ENCODE peak calls at places on chromosome 22, in six cellular contexts. One of them, this sample, is unnamed.

GRCh38 chr22:36395922-36396321 is 8.2 kb upstream of the MYH9 start:
- DNase-seq in psoas muscle: no peak
- DNase-seq in brain microvascular endothelial cell: peak
- DNase-seq in fibroblast of lung: peak
- DNase-seq in AG04449: no peak
- DNase-seq in suprapubic skin: no peak
- DNase-seq in this sample: no peak

GRCh38 chr22:38070250-38070921 is 13.2 kb downstream of the PICK1 start:
- DNase-seq in psoas muscle: peak
- DNase-seq in brain microvascular endothelial cell: no peak
- DNase-seq in fibroblast of lung: no peak
- DNase-seq in AG04449: no peak
- DNase-seq in suprapubic skin: no peak
- DNase-seq in this sample: no peak

GRCh38 chr22:49191506-49191980 is 636.1 kb downstream of the BRD1 start:
- DNase-seq in psoas muscle: no peak
- DNase-seq in brain microvascular endothelial cell: no peak
- DNase-seq in fibroblast of lung: no peak
- DNase-seq in AG04449: no peak
- DNase-seq in suprapubic skin: no peak
- DNase-seq in this sample: no peak

GRCh38 chr22:23057331-23057730 is 13.0 kb upstream of the GNAZ start:
- DNase-seq in psoas muscle: no peak
- DNase-seq in brain microvascular endothelial cell: no peak
- DNase-seq in fibroblast of lung: no peak
- DNase-seq in AG04449: no peak
- DNase-seq in suprapubic skin: no peak
- DNase-seq in this sample: no peak

GRCh38 chr22:42768385-42769035 is 47.8 kb upstream of the A4GALT start:
- DNase-seq in psoas muscle: no peak
- DNase-seq in brain microvascular endothelial cell: no peak
- DNase-seq in fibroblast of lung: no peak
- DNase-seq in AG04449: no peak
- DNase-seq in suprapubic skin: no peak
- DNase-seq in this sample: no peak

GRCh38 chr22:37462983-37463382 is 23.2 kb downstream of the MFNG start:
- DNase-seq in psoas muscle: no peak
- DNase-seq in brain microvascular endothelial cell: no peak
- DNase-seq in fibroblast of lung: no peak
- DNase-seq in AG04449: no peak
- DNase-seq in suprapubic skin: no peak
- DNase-seq in this sample: peak

GRCh38 chr22:22461583-22461982 is 47.0 kb downstream of the ZNF280B start:
- DNase-seq in psoas muscle: no peak
- DNase-seq in brain microvascular endothelial cell: no peak
- DNase-seq in fibroblast of lung: no peak
- DNase-seq in AG04449: no peak
- DNase-seq in suprapubic skin: no peak
- DNase-seq in this sample: no peak

GRCh38 chr22:17570851-17571631 is 7.7 kb downstream of the SLC25A18 start:
- DNase-seq in psoas muscle: peak
- DNase-seq in brain microvascular endothelial cell: peak
- DNase-seq in fibroblast of lung: peak
- DNase-seq in AG04449: no peak
- DNase-seq in suprapubic skin: peak
- DNase-seq in this sample: peak

GRCh38 chr22:47030881-47031627 is 268.6 kb downstream of the TBC1D22A start:
- DNase-seq in psoas muscle: no peak
- DNase-seq in brain microvascular endothelial cell: no peak
- DNase-seq in fibroblast of lung: no peak
- DNase-seq in AG04449: no peak
- DNase-seq in suprapubic skin: peak
- DNase-seq in this sample: peak

GRCh38 chr22:36658900-36659299 is 44.7 kb downstream of the CACNG2 start:
- DNase-seq in psoas muscle: no peak
- DNase-seq in brain microvascular endothelial cell: no peak
- DNase-seq in fibroblast of lung: peak
- DNase-seq in AG04449: no peak
- DNase-seq in suprapubic skin: no peak
- DNase-seq in this sample: peak

GRCh38 chr22:48954781-48955311 is 872.8 kb downstream of the BRD1 start:
- DNase-seq in psoas muscle: no peak
- DNase-seq in brain microvascular endothelial cell: no peak
- DNase-seq in fibroblast of lung: no peak
- DNase-seq in AG04449: no peak
- DNase-seq in suprapubic skin: peak
- DNase-seq in this sample: no peak

GRCh38 chr22:50361222-50361621 is 18.1 kb downstream of the PPP6R2 start:
- DNase-seq in psoas muscle: no peak
- DNase-seq in brain microvascular endothelial cell: no peak
- DNase-seq in fibroblast of lung: no peak
- DNase-seq in AG04449: no peak
- DNase-seq in suprapubic skin: no peak
- DNase-seq in this sample: no peak

GRCh38 chr22:38973289-38974169 is 8.6 kb upstream of the APOBEC3B start:
- DNase-seq in psoas muscle: no peak
- DNase-seq in brain microvascular endothelial cell: no peak
- DNase-seq in fibroblast of lung: peak
- DNase-seq in AG04449: no peak
- DNase-seq in suprapubic skin: no peak
- DNase-seq in this sample: peak

GRCh38 chr22:50490531-50491308 is 4.1 kb downstream of the MIOX start:
- DNase-seq in psoas muscle: no peak
- DNase-seq in brain microvascular endothelial cell: no peak
- DNase-seq in fibroblast of lung: no peak
- DNase-seq in AG04449: no peak
- DNase-seq in suprapubic skin: no peak
- DNase-seq in this sample: no peak

GRCh38 chr22:49966716-49967332 is 6.3 kb downstream of the PIM3 start:
- DNase-seq in psoas muscle: peak
- DNase-seq in brain microvascular endothelial cell: no peak
- DNase-seq in fibroblast of lung: no peak
- DNase-seq in AG04449: no peak
- DNase-seq in suprapubic skin: peak
- DNase-seq in this sample: peak

GRCh38 chr22:28883917-28884753 is 763 bp downstream of the ZNRF3 start:
- DNase-seq in psoas muscle: peak
- DNase-seq in brain microvascular endothelial cell: peak
- DNase-seq in fibroblast of lung: peak
- DNase-seq in AG04449: no peak
- DNase-seq in suprapubic skin: peak
- DNase-seq in this sample: peak

GRCh38 chr22:17152971-17153370 is 6.1 kb downstream of the HDHD5 start:
- DNase-seq in psoas muscle: no peak
- DNase-seq in brain microvascular endothelial cell: no peak
- DNase-seq in fibroblast of lung: no peak
- DNase-seq in AG04449: no peak
- DNase-seq in suprapubic skin: no peak
- DNase-seq in this sample: no peak

GRCh38 chr22:49942565-49943404 is 17.8 kb upstream of the PIM3 start:
- DNase-seq in psoas muscle: no peak
- DNase-seq in brain microvascular endothelial cell: no peak
- DNase-seq in fibroblast of lung: no peak
- DNase-seq in AG04449: no peak
- DNase-seq in suprapubic skin: no peak
- DNase-seq in this sample: no peak

GRCh38 chr22:39090426-39091064 is 6.5 kb upstream of the APOBEC3H start:
- DNase-seq in psoas muscle: peak
- DNase-seq in brain microvascular endothelial cell: no peak
- DNase-seq in fibroblast of lung: no peak
- DNase-seq in AG04449: no peak
- DNase-seq in suprapubic skin: no peak
- DNase-seq in this sample: no peak

GRCh38 chr22:47032091-47032943 is 269.9 kb downstream of the TBC1D22A start:
- DNase-seq in psoas muscle: peak
- DNase-seq in brain microvascular endothelial cell: no peak
- DNase-seq in fibroblast of lung: no peak
- DNase-seq in AG04449: no peak
- DNase-seq in suprapubic skin: peak
- DNase-seq in this sample: no peak

GRCh38 chr22:39568278-39568981 is 2.1 kb upstream of the CACNA1I start:
- DNase-seq in psoas muscle: no peak
- DNase-seq in brain microvascular endothelial cell: no peak
- DNase-seq in fibroblast of lung: no peak
- DNase-seq in AG04449: no peak
- DNase-seq in suprapubic skin: no peak
- DNase-seq in this sample: no peak

GRCh38 chr22:42688241-42688913 is 32.3 kb downstream of the A4GALT start:
- DNase-seq in psoas muscle: peak
- DNase-seq in brain microvascular endothelial cell: peak
- DNase-seq in fibroblast of lung: peak
- DNase-seq in AG04449: peak
- DNase-seq in suprapubic skin: peak
- DNase-seq in this sample: peak

GRCh38 chr22:37207981-37208380 is 4.3 kb downstream of the SSTR3 start:
- DNase-seq in psoas muscle: no peak
- DNase-seq in brain microvascular endothelial cell: no peak
- DNase-seq in fibroblast of lung: no peak
- DNase-seq in AG04449: no peak
- DNase-seq in suprapubic skin: peak
- DNase-seq in this sample: no peak

GRCh38 chr22:47854680-47855079 is 1092.2 kb downstream of the TBC1D22A start:
- DNase-seq in psoas muscle: no peak
- DNase-seq in brain microvascular endothelial cell: no peak
- DNase-seq in fibroblast of lung: no peak
- DNase-seq in AG04449: no peak
- DNase-seq in suprapubic skin: no peak
- DNase-seq in this sample: no peak

GRCh38 chr22:43370045-43370444 is 26.9 kb upstream of the SCUBE1 start:
- DNase-seq in psoas muscle: no peak
- DNase-seq in brain microvascular endothelial cell: no peak
- DNase-seq in fibroblast of lung: no peak
- DNase-seq in AG04449: no peak
- DNase-seq in suprapubic skin: peak
- DNase-seq in this sample: no peak

GRCh38 chr22:46813816-46814597 is 51.6 kb downstream of the TBC1D22A start:
- DNase-seq in psoas muscle: no peak
- DNase-seq in brain microvascular endothelial cell: peak
- DNase-seq in fibroblast of lung: peak
- DNase-seq in AG04449: no peak
- DNase-seq in suprapubic skin: no peak
- DNase-seq in this sample: peak

GRCh38 chr22:50544078-50544745 is 1.5 kb upstream of the KLHDC7B start:
- DNase-seq in psoas muscle: peak
- DNase-seq in brain microvascular endothelial cell: peak
- DNase-seq in fibroblast of lung: peak
- DNase-seq in AG04449: no peak
- DNase-seq in suprapubic skin: peak
- DNase-seq in this sample: peak

GRCh38 chr22:39658367-39658766 is 87.8 kb downstream of the CACNA1I start:
- DNase-seq in psoas muscle: no peak
- DNase-seq in brain microvascular endothelial cell: no peak
- DNase-seq in fibroblast of lung: no peak
- DNase-seq in AG04449: no peak
- DNase-seq in suprapubic skin: no peak
- DNase-seq in this sample: no peak

GRCh38 chr22:36726007-36726380 is 22.4 kb upstream of the CACNG2 start:
- DNase-seq in psoas muscle: no peak
- DNase-seq in brain microvascular endothelial cell: no peak
- DNase-seq in fibroblast of lung: no peak
- DNase-seq in AG04449: no peak
- DNase-seq in suprapubic skin: no peak
- DNase-seq in this sample: no peak

GRCh38 chr22:31241200-31241599 is 29.1 kb downstream of the LIMK2 start:
- DNase-seq in psoas muscle: no peak
- DNase-seq in brain microvascular endothelial cell: peak
- DNase-seq in fibroblast of lung: peak
- DNase-seq in AG04449: no peak
- DNase-seq in suprapubic skin: no peak
- DNase-seq in this sample: no peak
- H3K4me3 ChIP-seq in psoas muscle: no peak
- H3K4me3 ChIP-seq in brain microvascular endothelial cell: no peak
- H3K4me3 ChIP-seq in fibroblast of lung: no peak
- H3K4me3 ChIP-seq in AG04449: no peak
- H3K4me3 ChIP-seq in suprapubic skin: no peak
- H3K4me3 ChIP-seq in this sample: no peak

DNA sequence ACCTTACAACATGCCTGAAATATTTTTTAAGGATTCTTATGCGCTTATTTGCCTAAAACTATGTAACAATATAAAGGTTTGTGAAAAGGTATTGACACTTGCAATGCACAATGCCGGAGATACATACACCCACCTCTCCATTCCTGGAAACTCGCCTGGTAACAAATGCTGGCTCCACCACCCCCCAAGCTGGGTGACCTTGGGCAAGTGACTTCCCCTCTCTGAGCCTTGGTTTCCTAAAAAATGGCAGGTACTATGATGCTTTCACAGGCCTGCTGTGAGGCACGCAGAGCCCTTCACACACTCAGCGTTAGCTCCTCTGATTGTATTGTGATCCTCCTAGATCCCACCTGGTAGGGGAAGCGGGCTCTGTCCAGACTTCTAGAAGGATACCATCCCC is 2.3 kb downstream of the GAL3ST1 start:
- DNase-seq in psoas muscle: no peak
- DNase-seq in brain microvascular endothelial cell: no peak
- DNase-seq in fibroblast of lung: peak
- DNase-seq in AG04449: no peak
- DNase-seq in suprapubic skin: no peak
- DNase-seq in this sample: no peak
- TF ChIP-seq CTCF in psoas muscle: no peak
- TF ChIP-seq CTCF in brain microvascular endothelial cell: no peak
- TF ChIP-seq CTCF in fibroblast of lung: no peak
- TF ChIP-seq CTCF in AG04449: no peak
- TF ChIP-seq CTCF in suprapubic skin: no peak
- TF ChIP-seq CTCF in this sample: no peak

GRCh38 chr22:20037419-20037818 is 16.5 kb downstream of the TANGO2 start:
- DNase-seq in psoas muscle: no peak
- DNase-seq in brain microvascular endothelial cell: no peak
- DNase-seq in fibroblast of lung: no peak
- DNase-seq in AG04449: no peak
- DNase-seq in suprapubic skin: no peak
- DNase-seq in this sample: no peak

GRCh38 chr22:20036535-20037392 is 15.9 kb downstream of the TANGO2 start:
- DNase-seq in psoas muscle: no peak
- DNase-seq in brain microvascular endothelial cell: no peak
- DNase-seq in fibroblast of lung: no peak
- DNase-seq in AG04449: no peak
- DNase-seq in suprapubic skin: no peak
- DNase-seq in this sample: no peak

GRCh38 chr22:20034143-20034542 is 13.2 kb downstream of the TANGO2 start:
- DNase-seq in psoas muscle: no peak
- DNase-seq in brain microvascular endothelial cell: no peak
- DNase-seq in fibroblast of lung: no peak
- DNase-seq in AG04449: no peak
- DNase-seq in suprapubic skin: no peak
- DNase-seq in this sample: no peak

GRCh38 chr22:20036119-20036518 is 15.2 kb downstream of the TANGO2 start:
- DNase-seq in psoas muscle: no peak
- DNase-seq in brain microvascular endothelial cell: no peak
- DNase-seq in fibroblast of lung: no peak
- DNase-seq in AG04449: no peak
- DNase-seq in suprapubic skin: no peak
- DNase-seq in this sample: no peak

GRCh38 chr22:20035375-20036084 is 14.6 kb downstream of the TANGO2 start:
- DNase-seq in psoas muscle: no peak
- DNase-seq in brain microvascular endothelial cell: no peak
- DNase-seq in fibroblast of lung: no peak
- DNase-seq in AG04449: no peak
- DNase-seq in suprapubic skin: no peak
- DNase-seq in this sample: no peak
- H3K4me3 ChIP-seq in psoas muscle: no peak
- H3K4me3 ChIP-seq in brain microvascular endothelial cell: no peak
- H3K4me3 ChIP-seq in fibroblast of lung: no peak
- H3K4me3 ChIP-seq in AG04449: no peak
- H3K4me3 ChIP-seq in suprapubic skin: no peak
- H3K4me3 ChIP-seq in this sample: no peak

GRCh38 chr22:41532908-41533825 is 11.1 kb downstream of the POLR3H start:
- DNase-seq in psoas muscle: peak
- DNase-seq in brain microvascular endothelial cell: peak
- DNase-seq in fibroblast of lung: peak
- DNase-seq in AG04449: no peak
- DNase-seq in suprapubic skin: no peak
- DNase-seq in this sample: peak
- TF ChIP-seq CTCF in psoas muscle: peak
- TF ChIP-seq CTCF in brain microvascular endothelial cell: peak
- TF ChIP-seq CTCF in fibroblast of lung: peak
- TF ChIP-seq CTCF in AG04449: peak
- TF ChIP-seq CTCF in suprapubic skin: peak
- TF ChIP-seq CTCF in this sample: peak

This sample was measured in foreskin fibroblast.